ENCODE peak calls at places on chromosomes 11 and 22, in eight cellular contexts. L is body of pancreas; C is stimulated activated CD8-positive, alpha-beta memory T cell treated with anti-CD3 and anti-CD28 coated beads, Interleukin-7, amount 100 ng/mL, for 48 hours; I is iPS DF 6.9; B is amniotic stem cell; V is RKO; T is activated CD4-positive, alpha-beta memory T cell treated with anti-CD3 and anti-CD28 coated beads for 36 hours; H is activated CD8-positive, alpha-beta T cell treated with anti-CD3 and anti-CD28 coated beads for 36 hours. M is an unnamed sample.

GRCh38 chr11:117748771-117749540 is 48.1 kb downstream of the DSCAML1 start:
- DNase-seq in T (no peak), H (no peak), V (no peak), L (no peak), C (no peak), B (no peak), I (no peak), M (no peak)

GRCh38 chr22:40276877-40277823 is 69.2 kb upstream of the ADSL start:
- DNase-seq in H (no peak), B (peak), C (no peak), I (no peak), L (peak), T (no peak), V (peak), M (no peak)

GRCh38 chr11:80103149-80103859 is 662.5 kb upstream of the TENM4 start:
- DNase-seq in C (no peak), L (no peak), I (no peak), V (peak), H (no peak), B (peak), T (no peak), M (no peak)

GRCh38 chr11:124893781-124894401 is 3.8 kb downstream of the ROBO4 start:
- DNase-seq in V (no peak), C (no peak), I (no peak), B (no peak), L (no peak), T (no peak), H (no peak), M (no peak)

GRCh38 chr11:65714433-65714832 is 2.4 kb downstream of the KAT5 start:
- DNase-seq in I (no peak), V (no peak), T (no peak), L (no peak), C (no peak), B (no peak), H (no peak), M (no peak)

GRCh38 chr11:66686100-66686785 is 8.6 kb upstream of the RBM4B start:
- DNase-seq in B (no peak), H (no peak), C (no peak), I (no peak), L (no peak), V (no peak), T (no peak), M (no peak)

GRCh38 chr11:13260963-13261599 is 16.5 kb upstream of the BMAL1 start:
- DNase-seq in T (no peak), V (no peak), H (no peak), I (no peak), C (no peak), L (no peak), B (no peak), M (no peak)

GRCh38 chr11:79227732-79228416 is 213.0 kb downstream of the TENM4 start:
- DNase-seq in B (no peak), V (no peak), C (no peak), H (no peak), I (no peak), L (no peak), T (no peak), M (no peak)

GRCh38 chr11:108313444-108313843 is 90.6 kb downstream of the ATM start:
- DNase-seq in I (no peak), C (no peak), T (no peak), B (no peak), V (no peak), L (no peak), H (no peak), M (no peak)

GRCh38 chr22:27164781-27165503 is 507.6 kb downstream of the MIAT start:
- DNase-seq in L (no peak), H (no peak), I (no peak), T (no peak), V (no peak), C (no peak), B (no peak), M (no peak)

GRCh38 chr11:71462726-71463125 is 9.7 kb downstream of the NADSYN1 start:
- DNase-seq in H (no peak), C (no peak), T (no peak), I (no peak), B (no peak), V (no peak), L (no peak), M (no peak)

GRCh38 chr11:66418168-66418985 is 2.5 kb upstream of the NPAS4 start:
- DNase-seq in I (peak), L (peak), V (peak), H (peak), B (peak), T (peak), C (peak), M (peak)

GRCh38 chr11:46888636-46889035 is 29.7 kb downstream of the LRP4 start:
- DNase-seq in C (no peak), I (no peak), B (no peak), T (no peak), H (no peak), L (no peak), V (no peak), M (no peak)

GRCh38 chr22:27746918-27747317 is 54.6 kb downstream of the MN1 start:
- DNase-seq in I (no peak), L (no peak), V (no peak), B (no peak), C (no peak), H (no peak), T (no peak), M (no peak)

GRCh38 chr11:65726660-65727059 is 6.1 kb upstream of the RNASEH2C start:
- DNase-seq in B (no peak), V (no peak), T (no peak), H (no peak), C (no peak), L (no peak), I (no peak), M (no peak)

GRCh38 chr11:61811831-61812230 is 5.0 kb downstream of the FADS1 start:
- DNase-seq in H (no peak), V (no peak), C (no peak), L (no peak), T (no peak), B (no peak), I (no peak), M (no peak)

M was measured in SIG-M5.